ENCODE peak calls at places on chromosomes 5 and 9, in five cellular contexts. L, Z, D, I and J are unnamed samples.

GRCh38 chr9:14309403-14309802 is 4.5 kb downstream of the NFIB start:
- DNase-seq in L (no peak), D (no peak), I (no peak), Z (no peak), J (peak; percentile 51)

GRCh38 chr5:170254056-170254455 is 21.3 kb downstream of the C5orf58 start:
- DNase-seq in D (no peak), L (no peak), I (peak; percentile 60), Z (no peak), J (no peak)

GRCh38 chr9:131618071-131618479 is 72.8 kb downstream of the PRRT1B start:
- DNase-seq in I (no peak), Z (no peak), D (no peak), L (peak; percentile 5), J (no peak)

GRCh38 chr5:95857185-95857945 is 34.8 kb upstream of the GLRX start:
- DNase-seq in L (no peak), Z (no peak), D (peak; percentile 95), I (no peak), J (no peak)

GRCh38 chr9:76658510-76659231 is 105.6 kb upstream of the PCA3 start:
- DNase-seq in L (no peak), Z (peak; percentile 73), D (no peak), I (peak; percentile 64), J (no peak)

GRCh38 chr9:135605238-135605781 is 34.0 kb downstream of the GLT6D1 start:
- DNase-seq in Z (no peak), L (no peak), I (no peak), D (peak; percentile 42), J (no peak)

GRCh38 chr5:143758750-143759149 is 53.2 kb upstream of the HMHB1 start:
- DNase-seq in Z (peak; percentile 67), L (no peak), D (no peak), I (peak; percentile 27), J (no peak)

GRCh38 chr5:175746851-175747250 is 89.0 kb downstream of the HRH2 start:
- DNase-seq in Z (no peak), I (no peak), L (no peak), D (no peak), J (peak; percentile 31)

GRCh38 chr5:157540707-157541451 is 34.7 kb downstream of the ADAM19 start:
- DNase-seq in I (peak; percentile 77), L (no peak), D (peak; percentile 82), Z (peak; percentile 66), J (no peak)

GRCh38 chr5:13985736-13986418 is 41.4 kb upstream of the DNAH5 start:
- DNase-seq in D (no peak), Z (peak; percentile 80), I (no peak), L (no peak), J (peak; percentile 97)

GRCh38 chr5:93062548-93062947 is 518.5 kb downstream of the NR2F1-AS1 start:
- DNase-seq in I (no peak), L (no peak), D (no peak), Z (no peak), J (no peak)

GRCh38 chr9:110940949-110941557 is 97.2 kb downstream of the LPAR1 start:
- DNase-seq in D (no peak), Z (no peak), I (no peak), L (no peak), J (no peak)

GRCh38 chr5:59079622-59080620 is 497.0 kb downstream of the RAB3C start:
- DNase-seq in Z (peak; percentile 81), L (no peak), D (peak; percentile 73), I (no peak), J (peak; percentile 58)

GRCh38 chr9:108516391-108516790 is 339.4 kb downstream of the ACTL7B start:
- DNase-seq in Z (no peak), L (no peak), I (no peak), D (no peak), J (no peak)

GRCh38 chr5:154895606-154896561 is 37.5 kb downstream of the CNOT8 start:
- DNase-seq in L (no peak), Z (no peak), I (no peak), D (no peak), J (no peak)